ENCODE peak calls at places on chromosome 13, in four cellular contexts. R, F, I and D are unnamed samples.

GRCh38 chr13:33204130-33204927 is 81.2 kb downstream of the STARD13 start:
- DNase-seq in I (no peak), R (no peak), F (no peak), D (peak)

GRCh38 chr13:98060282-98060681 is 82.6 kb upstream of the FARP1 start:
- DNase-seq in F (no peak), I (no peak), R (no peak), D (no peak)

GRCh38 chr13:31051999-31052398 is 109.7 kb downstream of the HSPH1 start:
- DNase-seq in R (no peak), I (no peak), F (no peak), D (no peak)

GRCh38 chr13:110746443-110746842 is 32.9 kb downstream of the ING1 start:
- DNase-seq in I (no peak), F (no peak), R (no peak), D (no peak)

GRCh38 chr13:39786091-39786490 is 130.6 kb downstream of the COG6 start:
- DNase-seq in R (no peak), F (no peak), I (no peak), D (no peak)

GRCh38 chr13:97275265-97275664 is 53.1 kb downstream of the MBNL2 start:
- DNase-seq in F (no peak), I (no peak), R (no peak), D (peak)

GRCh38 chr13:38538412-38538811 is 148.5 kb upstream of the FREM2 start:
- DNase-seq in F (no peak), I (no peak), R (peak), D (no peak)

GRCh38 chr13:41587490-41587889 is 130.1 kb downstream of the RGCC start:
- DNase-seq in F (no peak), I (no peak), R (no peak), D (no peak)

GRCh38 chr13:41457589-41458186 is 338 bp downstream of the RGCC start:
- DNase-seq in R (no peak), F (no peak), I (no peak), D (no peak)

GRCh38 chr13:91601807-91602206 is 203.4 kb downstream of the GPC5 start:
- DNase-seq in R (no peak), I (no peak), F (no peak), D (no peak)

GRCh38 chr13:80562423-80562822 is 221.5 kb upstream of the SPRY2 start:
- DNase-seq in R (peak), F (no peak), I (no peak), D (no peak)

GRCh38 chr13:30681489-30682242 is 53.7 kb upstream of the ALOX5AP start:
- DNase-seq in F (no peak), R (no peak), I (no peak), D (peak)